ENCODE peak calls at places on chromosomes 11 and 22, in six cellular contexts. G, A, W, J, S and U are unnamed samples.

GRCh38 chr22:19545935-19546207 is 21.7 kb upstream of the CLDN5 start:
- DNase-seq in G (no peak), A (no peak), W (no peak), J (no peak), S (no peak), U (no peak)

GRCh38 chr11:130457909-130458729 is 9.7 kb downstream of the ADAMTS15 start:
- DNase-seq in G (no peak), A (no peak), W (no peak), J (no peak), S (no peak), U (no peak)

GRCh38 chr22:45512363-45512762 is 9.7 kb downstream of the FBLN1 start:
- DNase-seq in G (no peak), A (no peak), W (no peak), J (no peak), S (no peak), U (no peak)

GRCh38 chr22:23053051-23053707 is 17.1 kb upstream of the GNAZ start:
- DNase-seq in G (no peak), A (no peak), W (no peak), J (no peak), S (no peak), U (no peak)

GRCh38 chr11:62012451-62013265 is 45.2 kb upstream of the FTH1 start:
- DNase-seq in G (no peak), A (no peak), W (no peak), J (no peak), S (no peak), U (no peak)

GRCh38 chr22:41762980-41763779 is 37.3 kb upstream of the CCDC134 start:
- DNase-seq in G (peak), A (no peak), W (no peak), J (no peak), S (no peak), U (peak)

GRCh38 chr11:118114266-118114665 is 27.5 kb upstream of the SMIM35 start:
- DNase-seq in G (no peak), A (no peak), W (no peak), J (no peak), S (no peak), U (no peak)

GRCh38 chr11:12235549-12235944 is 125.2 kb downstream of the MICAL2 start:
- DNase-seq in G (no peak), A (no peak), W (no peak), J (no peak), S (no peak), U (no peak)

GRCh38 chr22:50498322-50498861 is 9.1 kb downstream of the LMF2 start:
- DNase-seq in G (peak), A (peak), W (peak), J (peak), S (peak), U (peak)

GRCh38 chr11:78438298-78438975 is 20.8 kb upstream of the GAB2 start:
- DNase-seq in G (no peak), A (no peak), W (no peak), J (no peak), S (no peak), U (no peak)

GRCh38 chr22:39144101-39144815 is 8.2 kb downstream of the CBX7 start:
- DNase-seq in G (no peak), A (no peak), W (peak), J (peak), S (no peak), U (no peak)

GRCh38 chr11:93908689-93909088 is 58.3 kb upstream of the VSTM5 start:
- DNase-seq in G (no peak), A (no peak), W (no peak), J (no peak), S (no peak), U (no peak)

GRCh38 chr11:120832609-120833221 is 191.2 kb upstream of the TBCEL start:
- DNase-seq in G (no peak), A (peak), W (no peak), J (no peak), S (no peak), U (no peak)

GRCh38 chr11:111795333-111795985 is 29.3 kb upstream of the PPP2R1B start:
- DNase-seq in G (no peak), A (no peak), W (no peak), J (no peak), S (no peak), U (no peak)

GRCh38 chr11:69605737-69606526 is 35.0 kb upstream of the CCND1 start:
- DNase-seq in G (no peak), A (no peak), W (no peak), J (no peak), S (no peak), U (no peak)

GRCh38 chr11:83020942-83021779 is 50.5 kb downstream of the RAB30 start:
- DNase-seq in G (no peak), A (no peak), W (no peak), J (no peak), S (no peak), U (no peak)

GRCh38 chr11:74257934-74258553 is 53.4 kb downstream of the P4HA3 start:
- DNase-seq in G (no peak), A (peak), W (no peak), J (peak), S (peak), U (no peak)

GRCh38 chr22:23142546-23143105 is 836 bp upstream of the RSPH14 start:
- DNase-seq in G (no peak), A (no peak), W (no peak), J (no peak), S (no peak), U (no peak)

GRCh38 chr11:126051117-126051516 is 11.5 kb downstream of the CDON start:
- DNase-seq in G (no peak), A (no peak), W (no peak), J (no peak), S (no peak), U (no peak)

GRCh38 chr11:97732011-97732632 is 1288.6 kb upstream of the CNTN5 start:
- DNase-seq in G (no peak), A (no peak), W (no peak), J (no peak), S (no peak), U (no peak)

GRCh38 chr22:16810188-16810802 is 14.9 kb downstream of the XKR3 start:
- DNase-seq in G (no peak), A (no peak), W (no peak), J (no peak), S (no peak), U (no peak)

GRCh38 chr11:80718611-80719291 is 1277.9 kb upstream of the TENM4 start:
- DNase-seq in G (no peak), A (no peak), W (no peak), J (no peak), S (no peak), U (no peak)

GRCh38 chr11:12834630-12835029 is 160.4 kb downstream of the TEAD1 start:
- DNase-seq in G (no peak), A (no peak), W (no peak), J (no peak), S (no peak), U (no peak)

GRCh38 chr11:47511927-47512326 is 41.0 kb downstream of the CELF1 start:
- DNase-seq in G (no peak), A (no peak), W (no peak), J (no peak), S (no peak), U (no peak)

GRCh38 chr22:36323182-36323854 is 64.4 kb downstream of the MYH9 start:
- DNase-seq in G (no peak), A (no peak), W (no peak), J (no peak), S (peak), U (no peak)

GRCh38 chr11:42524534-42525227 is 787.1 kb upstream of the API5 start:
- DNase-seq in G (peak), A (peak), W (no peak), J (peak), S (peak), U (peak)

GRCh38 chr11:121757480-121758125 is 304.8 kb upstream of the SORL1-AS1 start:
- DNase-seq in G (no peak), A (no peak), W (no peak), J (no peak), S (no peak), U (no peak)

GRCh38 chr11:46446343-46446751 is 54.8 kb upstream of the CHRM4 start:
- DNase-seq in G (no peak), A (no peak), W (no peak), J (no peak), S (no peak), U (no peak)

GRCh38 chr11:66297610-66298009 is 5.9 kb downstream of the TMEM151A start:
- DNase-seq in G (no peak), A (no peak), W (no peak), J (no peak), S (no peak), U (no peak)

GRCh38 chr22:17785185-17786184 is 11.2 kb upstream of the BID start:
- DNase-seq in G (peak), A (no peak), W (no peak), J (no peak), S (peak), U (peak)

GRCh38 chr11:65131895-65132237 is 2.5 kb downstream of the SYVN1 start:
- DNase-seq in G (no peak), A (no peak), W (no peak), J (no peak), S (no peak), U (no peak)

GRCh38 chr22:50604256-50604580 is 3.6 kb downstream of the MAPK8IP2 start:
- DNase-seq in G (no peak), A (no peak), W (no peak), J (no peak), S (no peak), U (no peak)

GRCh38 chr11:122440783-122441701 is 214.5 kb upstream of the UBASH3B start:
- DNase-seq in G (peak), A (no peak), W (no peak), J (peak), S (no peak), U (peak)

GRCh38 chr11:70019576-70020011 is 58.5 kb upstream of the ANO1 start:
- DNase-seq in G (no peak), A (no peak), W (no peak), J (no peak), S (no peak), U (no peak)

GRCh38 chr11:102577182-102577581 is 46.6 kb upstream of the MMP7 start:
- DNase-seq in G (no peak), A (no peak), W (no peak), J (no peak), S (no peak), U (no peak)

GRCh38 chr11:105689636-105690035 is 79.8 kb downstream of the GRIA4 start:
- DNase-seq in G (no peak), A (no peak), W (no peak), J (no peak), S (no peak), U (no peak)

GRCh38 chr11:58912124-58912523 is 27.2 kb upstream of the GLYATL1 start:
- DNase-seq in G (no peak), A (no peak), W (no peak), J (no peak), S (no peak), U (no peak)

GRCh38 chr11:111308140-111308539 is 9.8 kb downstream of the POU2AF3 start:
- DNase-seq in G (no peak), A (no peak), W (no peak), J (no peak), S (peak), U (no peak)

GRCh38 chr11:129278586-129279319 is 86.6 kb upstream of the ARHGAP32 start:
- DNase-seq in G (peak), A (no peak), W (no peak), J (peak), S (no peak), U (peak)

GRCh38 chr11:123903932-123904331 is 2.0 kb downstream of the OR8D4 start:
- DNase-seq in G (no peak), A (no peak), W (no peak), J (no peak), S (no peak), U (no peak)